ENCODE peak calls at places on chromosome 2, in six cellular contexts. Q, P, Y, I, W and U are unnamed samples.

GRCh38 chr2:148781544-148781943 is 93.5 kb upstream of the KIF5C start:
- DNase-seq in Y (no peak), P (no peak), Q (no peak), I (no peak), W (no peak), U (no peak)

GRCh38 chr2:62423235-62423634 is 82.8 kb downstream of the TMEM17 start:
- DNase-seq in Q (no peak), Y (peak; percentile 8), W (no peak), I (no peak), P (no peak), U (peak; percentile 47)

GRCh38 chr2:236240228-236240990 is 23.8 kb downstream of the ASB18 start:
- DNase-seq in I (no peak), W (no peak), P (no peak), Y (no peak), Q (no peak), U (no peak)

GRCh38 chr2:176641436-176641835 is 372.2 kb downstream of the MTX2 start:
- DNase-seq in P (no peak), Q (no peak), W (no peak), I (no peak), Y (no peak), U (no peak)

GRCh38 chr2:48398285-48399135 is 131.4 kb upstream of the STON1 start:
- DNase-seq in Q (no peak), Y (peak; percentile 17), I (no peak), P (no peak), W (no peak), U (no peak)

GRCh38 chr2:26024260-26024659 is 9.6 kb upstream of the RAB10 start:
- DNase-seq in W (no peak), Q (no peak), I (no peak), Y (no peak), P (no peak), U (no peak)

GRCh38 chr2:96565111-96565510 is 28.6 kb downstream of the ARID5A start:
- DNase-seq in I (no peak), Y (no peak), Q (no peak), P (no peak), W (no peak), U (no peak)

GRCh38 chr2:26640331-26640745 is 828 bp downstream of the CIB4 start:
- DNase-seq in Y (peak; percentile 79), I (peak; percentile 61), Q (no peak), P (peak; percentile 71), W (peak; percentile 55), U (peak; percentile 50)

GRCh38 chr2:65598240-65598639 is 165.8 kb upstream of the SPRED2 start:
- DNase-seq in Q (no peak), W (no peak), P (no peak), Y (no peak), I (no peak), U (no peak)

GRCh38 chr2:161237397-161238263 is 70.6 kb upstream of the PSMD14 start:
- DNase-seq in W (peak; percentile 68), Q (no peak), Y (peak; percentile 42), I (peak; percentile 42), P (peak; percentile 54), U (peak; percentile 49)
- H3K27me3 ChIP-seq in W (no peaks in the 10 kb centered on the region), Q (no peaks in the 10 kb centered on the region), Y (no peaks in the 10 kb centered on the region), I (no peaks in the 10 kb centered on the region), P (no peaks in the 10 kb centered on the region), U (no peaks in the 10 kb centered on the region)

GRCh38 chr2:34534341-34534740 is 935.2 kb upstream of the FAM98A start:
- DNase-seq in Q (no peak), W (no peak), Y (no peak), P (no peak), I (no peak), U (no peak)
- H3K4me1 ChIP-seq in Q (no peaks in the 10 kb centered on the region), W (no peaks in the 10 kb centered on the region), Y (no peaks in the 10 kb centered on the region), P (peaks cover 10% of the 10 kb centered on the region), I (no peaks in the 10 kb centered on the region), U (peaks cover 8% of the 10 kb centered on the region)

GRCh38 chr2:131673400-131674173 is 145.9 kb downstream of the CCDC74A start:
- DNase-seq in Y (peak; percentile 59), W (peak; percentile 69), P (peak; percentile 83), Q (no peak), I (peak; percentile 71), U (peak; percentile 81)
- H3K4me3 ChIP-seq in Y (peak overlapping the region; percentile 51), W (peak overlapping the region; percentile 28), P (no peak overlapping the region), Q (peak overlapping the region; percentile 25), I (peak overlapping the region; percentile 38), U (peak overlapping the region; percentile 39)

GRCh38 chr2:44936715-44937687 is 4.5 kb upstream of the SIX3 start:
- DNase-seq in I (no peak), W (no peak), P (no peak), Q (no peak), Y (no peak), U (no peak)

GRCh38 chr2:44936275-44936674 is 5.2 kb upstream of the SIX3 start:
- DNase-seq in I (no peak), W (no peak), P (no peak), Y (no peak), Q (no peak), U (no peak)

GRCh38 chr2:44939074-44940052 is 2.1 kb upstream of the SIX3 start:
- DNase-seq in Q (no peak), P (no peak), I (no peak), Y (no peak), W (no peak), U (no peak)

GRCh38 chr2:44938287-44939073 is 3.0 kb upstream of the SIX3 start:
- DNase-seq in I (peak; percentile 60), Q (no peak), Y (no peak), P (no peak), W (no peak), U (no peak)

DNA sequence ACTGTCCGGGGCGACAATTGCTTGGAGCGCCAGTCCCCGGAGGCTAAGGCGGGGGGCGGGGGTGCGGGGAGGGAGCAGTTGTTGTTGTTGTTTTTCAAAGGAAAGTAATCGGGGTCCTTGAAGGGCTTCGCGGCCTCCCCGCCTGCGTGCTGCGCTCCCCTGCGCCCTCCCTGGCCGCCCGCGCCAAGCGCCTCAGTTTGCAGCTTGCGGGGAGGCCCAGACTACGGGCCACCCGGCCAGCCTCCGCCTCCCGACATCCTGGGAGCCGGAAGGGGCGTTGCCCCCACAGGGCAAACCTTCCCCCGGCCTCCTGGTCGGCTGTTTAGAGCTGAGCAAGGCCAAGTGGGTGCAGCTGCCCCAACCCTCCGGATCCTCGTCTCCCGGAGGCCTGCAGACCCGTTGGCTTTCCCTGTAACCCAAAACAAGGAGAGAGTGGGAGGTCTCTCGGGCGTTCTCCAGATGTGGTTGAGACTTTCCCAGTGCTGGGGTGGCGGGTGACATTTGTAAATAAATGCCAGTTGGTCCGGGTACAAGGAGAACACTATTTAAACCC is 3.7 kb upstream of the SIX3 start:
- DNase-seq in Y (no peak), W (no peak), Q (no peak), P (no peak), I (no peak), U (no peak)
- H3K27me3 ChIP-seq in Y (peaks cover 91% of the 10 kb centered on the region), W (no peaks in the 10 kb centered on the region), Q (peaks cover 100% of the 10 kb centered on the region), P (peaks cover 98% of the 10 kb centered on the region), I (peaks cover 13% of the 10 kb centered on the region), U (peaks cover 1% of the 10 kb centered on the region)